ENCODE peak calls at places on chromosome 17, in four cellular contexts. D is Caco-2, C is islet precursor cell, V is NCI-H510A treated with DMSO at 0.1 percent for 48 hours. I is an unnamed sample.

GRCh38 chr17:50758989-50759544 is 8.3 kb downstream of the ANKRD40CL start:
- DNase-seq in D (peak), V (no peak), C (no peak), I (no peak)

GRCh38 chr17:42894283-42895184 is 6.1 kb upstream of the G6PC1 start:
- DNase-seq in V (no peak), D (no peak), C (no peak), I (peak)

GRCh38 chr17:60577147-60577925 is 22.7 kb upstream of the PPM1D start:
- DNase-seq in D (no peak), C (no peak), V (no peak), I (peak)

GRCh38 chr17:70976447-70976846 is 807.1 kb downstream of the KCNJ2 start:
- DNase-seq in D (no peak), C (no peak), V (no peak), I (no peak)

GRCh38 chr17:55842405-55843158 is 91.7 kb downstream of the PCTP start:
- DNase-seq in C (no peak), V (no peak), D (no peak), I (no peak)

GRCh38 chr17:17874478-17874877 is 37.7 kb upstream of the SREBF1 start:
- DNase-seq in C (peak), V (no peak), D (no peak), I (peak)

GRCh38 chr17:10668771-10669170 is 11.7 kb upstream of the MYH3 start:
- DNase-seq in C (peak), V (no peak), D (peak), I (peak)

GRCh38 chr17:45976755-45977505 is 22.1 kb upstream of the STH start:
- DNase-seq in V (no peak), D (peak), C (peak), I (no peak)

GRCh38 chr17:17666111-17666714 is 15.0 kb upstream of the RAI1 start:
- DNase-seq in C (no peak), D (no peak), V (no peak), I (no peak)

GRCh38 chr17:30332057-30332542 is 1.8 kb downstream of the TMIGD1 start:
- DNase-seq in C (no peak), V (no peak), D (no peak), I (no peak)

GRCh38 chr17:65332375-65332774 is 195.2 kb downstream of the RGS9 start:
- DNase-seq in C (peak), D (no peak), V (no peak), I (no peak)

GRCh38 chr17:38980455-38981217 is 13.4 kb upstream of the FBXO47 start:
- DNase-seq in V (no peak), D (no peak), C (no peak), I (no peak)

I was measured in dermis blood vessel endothelial cell.